ENCODE peak calls at places on chromosomes 7 and 10, in nine cellular contexts. E is A549, Y is SK-N-SH, X is HL-60, L is GM12878, T is HCT116, S is HepG2, O is GM23338, F is K562. B is an unnamed sample.

GRCh38 chr10:69866688-69867461 is 65.2 kb downstream of the COL13A1 start:
- DNase-seq in E (no peak), Y (peak), X (no peak), L (no peak), T (peak), S (no peak), O (peak), F (no peak), B (no peak)

GRCh38 chr7:139899328-139900020 is 70.4 kb downstream of the TBXAS1 start:
- DNase-seq in E (no peak), Y (no peak), X (no peak), L (no peak), T (no peak), S (no peak), O (no peak), F (no peak), B (no peak)

GRCh38 chr10:72277996-72278667 is 4.4 kb downstream of the DDIT4 start:
- DNase-seq in E (peak), Y (no peak), X (no peak), L (no peak), T (no peak), S (peak), O (no peak), F (peak), B (no peak)

GRCh38 chr7:132321387-132321786 is 254.9 kb downstream of the PLXNA4 start:
- DNase-seq in E (peak), Y (peak), X (no peak), L (no peak), T (no peak), S (no peak), O (peak), F (peak), B (no peak)

GRCh38 chr10:110918269-110918632 is 729 bp downstream of the BBIP1 start:
- DNase-seq in E (peak), Y (no peak), X (peak), L (peak), T (peak), S (peak), O (peak), F (peak), B (peak)

GRCh38 chr10:3924344-3924743 is 139.3 kb upstream of the KLF6 start:
- DNase-seq in E (no peak), Y (no peak), X (no peak), L (no peak), T (no peak), S (no peak), O (no peak), F (peak), B (no peak)

GRCh38 chr7:25318077-25318476 is 89.8 kb upstream of the NPVF start:
- DNase-seq in E (no peak), Y (no peak), X (no peak), L (no peak), T (no peak), S (no peak), O (no peak), F (no peak), B (no peak)

GRCh38 chr7:95472521-95473160 is 13.1 kb upstream of the ASB4 start:
- DNase-seq in E (no peak), Y (no peak), X (no peak), L (no peak), T (no peak), S (no peak), O (no peak), F (no peak), B (no peak)

GRCh38 chr7:81234896-81235295 is 316.0 kb upstream of the SEMA3C start:
- DNase-seq in E (no peak), Y (no peak), X (no peak), L (no peak), T (no peak), S (no peak), O (no peak), F (no peak), B (no peak)

GRCh38 chr7:877312-878232 is 1.2 kb downstream of the GET4 start:
- DNase-seq in E (no peak), Y (peak), X (peak), L (no peak), T (no peak), S (peak), O (peak), F (peak), B (no peak)

GRCh38 chr10:109618748-109619147 is 304.6 kb downstream of the XPNPEP1 start:
- DNase-seq in E (no peak), Y (no peak), X (no peak), L (no peak), T (no peak), S (no peak), O (no peak), F (no peak), B (no peak)

GRCh38 chr7:137964824-137965545 is 36.9 kb downstream of the CREB3L2 start:
- DNase-seq in E (no peak), Y (no peak), X (no peak), L (no peak), T (no peak), S (no peak), O (no peak), F (no peak), B (no peak)

GRCh38 chr7:137966636-137967142 is 35.2 kb downstream of the CREB3L2 start:
- DNase-seq in E (no peak), Y (no peak), X (no peak), L (no peak), T (no peak), S (no peak), O (no peak), F (no peak), B (no peak)

GRCh38 chr7:137968890-137969289 is 33.0 kb downstream of the CREB3L2 start:
- DNase-seq in E (no peak), Y (no peak), X (no peak), L (no peak), T (no peak), S (no peak), O (no peak), F (no peak), B (no peak)

GRCh38 chr7:137965942-137966624 is 35.8 kb downstream of the CREB3L2 start:
- DNase-seq in E (no peak), Y (no peak), X (no peak), L (no peak), T (no peak), S (no peak), O (no peak), F (no peak), B (no peak)

DNA sequence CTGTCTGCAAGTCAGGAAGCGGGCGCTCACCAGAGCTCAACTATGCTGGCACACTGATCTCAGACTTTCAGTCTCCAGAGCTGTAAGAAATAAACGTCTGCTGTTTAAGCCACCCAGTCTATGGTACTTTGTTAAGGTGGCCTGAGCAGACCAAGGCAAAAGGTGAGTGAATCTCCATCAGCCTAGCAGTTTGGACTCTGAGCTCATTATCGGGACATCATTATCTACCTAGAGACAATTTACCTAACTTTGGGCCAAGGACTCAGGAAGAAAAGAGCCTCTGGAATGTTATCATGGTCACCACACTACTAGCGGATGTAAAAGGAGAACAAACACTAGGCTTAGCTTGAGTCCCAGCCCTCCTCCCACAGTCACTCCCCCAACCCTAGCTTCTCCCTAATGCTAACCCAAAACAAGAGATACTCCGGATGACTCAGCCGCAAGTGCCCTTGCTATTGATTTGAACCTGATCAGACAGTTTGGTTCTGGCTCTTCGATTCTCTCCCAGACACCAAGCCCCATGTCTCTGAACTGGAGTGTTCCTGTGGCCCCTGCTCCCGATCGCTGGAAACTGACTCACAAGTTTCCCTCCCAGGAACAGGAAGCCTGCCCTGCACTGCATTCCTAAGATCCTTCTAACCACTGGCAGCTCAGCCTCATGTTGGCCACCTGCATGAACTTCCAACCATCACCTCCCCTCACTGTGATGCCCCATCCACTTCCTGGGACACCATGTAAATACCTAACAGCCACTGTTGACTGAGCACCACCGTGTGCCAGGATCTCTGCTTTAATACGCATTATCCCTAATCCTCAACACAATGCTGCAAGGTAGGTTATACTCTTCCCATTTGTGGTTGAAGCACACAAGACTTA is 34.5 kb downstream of the CREB3L2 start:
- DNase-seq in E (peak), Y (no peak), X (no peak), L (no peak), T (no peak), S (peak), O (peak), F (peak), B (no peak)
- TF ChIP-seq REST in E (no peak), Y (peak), X (no peak), L (no peak), T (no peak), S (no peak), O (no peak), F (no peak), B (no peak)

GRCh38 chr7:101300465-101301376 is 20.9 kb downstream of the IFT22 start:
- DNase-seq in E (no peak), Y (no peak), X (no peak), L (no peak), T (no peak), S (no peak), O (no peak), F (no peak), B (no peak)

GRCh38 chr7:101294832-101295121 is 26.8 kb downstream of the IFT22 start:
- DNase-seq in E (no peak), Y (no peak), X (no peak), L (no peak), T (no peak), S (no peak), O (no peak), F (no peak), B (no peak)

GRCh38 chr7:101302641-101303101 is 18.9 kb downstream of the IFT22 start:
- DNase-seq in E (no peak), Y (peak), X (no peak), L (no peak), T (no peak), S (no peak), O (peak), F (no peak), B (no peak)

GRCh38 chr7:101303102-101303701 is 18.4 kb downstream of the IFT22 start:
- DNase-seq in E (no peak), Y (peak), X (no peak), L (no peak), T (no peak), S (no peak), O (peak), F (no peak), B (no peak)

DNA sequence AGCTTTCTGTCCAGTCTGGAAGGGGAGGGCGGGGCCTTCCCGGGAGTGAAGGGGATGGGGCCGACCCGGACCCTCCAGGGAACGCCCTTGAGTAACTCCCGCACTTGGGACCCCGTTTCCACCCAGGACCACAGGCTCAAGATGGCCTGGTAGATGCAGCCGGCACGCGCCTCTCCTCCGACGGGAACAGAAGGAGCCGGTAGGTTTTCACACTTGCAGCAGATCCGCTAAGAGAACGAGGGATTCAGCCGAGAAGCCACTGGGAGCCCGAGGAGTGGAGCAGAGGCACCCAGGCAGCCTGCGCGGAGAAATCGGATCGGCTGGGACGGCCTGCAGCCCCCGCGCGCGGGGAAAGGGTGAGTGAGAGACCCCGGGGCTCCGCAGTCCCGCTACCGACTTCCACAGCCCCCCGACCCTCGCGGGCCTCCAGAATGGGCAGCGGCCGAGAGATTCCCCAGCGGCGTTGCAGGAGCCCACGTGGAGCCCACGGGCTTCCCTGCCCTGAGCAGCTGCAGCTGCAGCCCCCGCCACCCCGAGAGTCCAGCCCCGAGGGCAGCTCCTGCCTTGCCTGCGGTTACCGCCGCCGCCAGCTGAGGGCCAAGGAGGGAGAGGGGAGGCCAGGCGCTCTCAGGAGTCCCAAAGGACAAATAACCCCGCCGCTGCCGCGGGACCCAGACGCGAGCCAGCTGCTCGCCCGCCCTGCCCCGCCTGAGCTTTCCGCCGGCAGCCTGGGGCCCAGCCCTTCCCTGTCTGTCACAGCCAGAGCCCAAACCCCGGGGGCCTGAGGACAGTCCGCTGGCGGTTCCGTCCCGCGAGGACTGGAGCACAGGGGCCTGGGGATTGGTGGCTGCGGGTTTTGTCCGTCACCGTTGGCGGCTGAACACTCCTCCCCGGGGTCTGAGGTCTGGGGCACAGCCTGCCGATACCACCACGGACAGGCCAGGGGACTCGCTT is 21.8 kb downstream of the IFT22 start:
- DNase-seq in E (no peak), Y (peak), X (no peak), L (no peak), T (no peak), S (no peak), O (peak), F (no peak), B (no peak)
- TF ChIP-seq REST in E (no peak), Y (no peak), X (no peak), L (no peak), T (no peak), S (no peak), O (no peak), F (no peak), B (no peak)

GRCh38 chr7:143331179-143331825 is 15.4 kb downstream of the CLCN1 start:
- DNase-seq in E (peak), Y (no peak), X (no peak), L (no peak), T (no peak), S (no peak), O (no peak), F (no peak), B (peak)
- TF ChIP-seq REST in E (no peak), Y (no peak), X (no peak), L (no peak), T (no peak), S (no peak), O (no peak), F (no peak), B (no peak)

DNA sequence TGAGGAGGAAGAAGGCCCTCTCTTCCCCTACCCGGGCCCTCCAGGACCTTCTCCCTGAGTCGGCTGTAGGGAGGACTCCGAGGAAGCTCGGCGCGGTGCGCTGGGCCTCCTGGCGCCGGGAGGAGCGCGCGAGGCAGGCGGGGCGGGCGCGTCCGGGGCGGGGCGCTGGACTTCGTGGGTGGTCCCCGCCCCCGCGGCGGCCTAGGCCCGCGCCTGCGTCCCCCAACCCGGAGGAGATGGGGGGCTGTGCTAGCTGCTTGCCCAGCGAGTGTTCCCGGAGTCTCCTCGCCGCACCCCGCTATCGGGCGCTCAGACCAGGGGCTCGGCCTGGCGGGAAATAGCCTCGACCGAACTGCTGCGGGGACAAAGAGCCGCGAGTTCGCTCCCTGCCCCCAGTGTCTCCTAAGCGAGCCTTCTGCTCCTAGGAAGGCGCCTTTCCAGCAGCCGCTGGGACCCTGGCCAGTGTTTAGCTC is 19.2 kb upstream of the SMO start:
- DNase-seq in E (no peak), Y (no peak), X (no peak), L (no peak), T (no peak), S (no peak), O (peak), F (peak), B (no peak)
- TF ChIP-seq REST in E (no peak), Y (no peak), X (no peak), L (no peak), T (no peak), S (no peak), O (no peak), F (no peak), B (no peak)

GRCh38 chr10:34758447-34758996 is 56.6 kb downstream of the PARD3 start:
- DNase-seq in E (peak), Y (no peak), X (peak), L (peak), T (peak), S (peak), O (no peak), F (peak), B (peak)
- TF ChIP-seq REST in E (no peak), Y (no peak), X (no peak), L (no peak), T (no peak), S (no peak), O (no peak), F (no peak), B (no peak)